ENCODE peak calls at places on chromosome 18, in eight cellular contexts. E is neural progenitor cell, P is MM.1S, Y is K562, K is mammary epithelial cell, B is H9, X is OCI-LY7, J is HCT116. H is an unnamed sample. For H3K79me2, the result is how much of the 10 kb centered on the place peaks cover.

GRCh38 chr18:40365526-40365925 is 1589.5 kb upstream of the PIK3C3 start:
- DNase-seq in X (no peak), B (no peak), E (no peak), K (no peak), P (no peak), Y (no peak), J (no peak), H (no peak)

GRCh38 chr18:986071-986470 is 81.4 kb downstream of the ADCYAP1 start:
- DNase-seq in Y (no peak), P (no peak), K (no peak), X (no peak), J (no peak), B (peak), E (peak), H (no peak)

GRCh38 chr18:36352384-36352783 is 54.9 kb downstream of the FHOD3 start:
- DNase-seq in X (no peak), E (no peak), J (no peak), Y (no peak), K (peak), B (no peak), P (no peak), H (no peak)

GRCh38 chr18:75545189-75545588 is 117.7 kb upstream of the SMIM21 start:
- DNase-seq in B (no peak), E (no peak), K (no peak), P (no peak), J (no peak), X (no peak), Y (no peak), H (no peak)

GRCh38 chr18:65091737-65092329 is 659.0 kb upstream of the CDH7 start:
- DNase-seq in Y (peak), X (peak), K (no peak), P (peak), B (peak), J (no peak), E (peak), H (peak)

GRCh38 chr18:70082430-70082829 is 123.1 kb downstream of the RTTN start:
- DNase-seq in P (no peak), X (no peak), J (no peak), K (no peak), B (no peak), Y (no peak), E (no peak), H (no peak)

GRCh38 chr18:70981400-70982140 is 692.7 kb downstream of the SOCS6 start:
- DNase-seq in B (no peak), P (no peak), Y (no peak), X (no peak), K (no peak), J (no peak), E (no peak), H (no peak)

GRCh38 chr18:61551586-61551985 is 218.4 kb downstream of the CDH20 start:
- DNase-seq in P (peak), J (peak), K (peak), B (peak), X (peak), E (peak), Y (peak), H (peak)

GRCh38 chr18:62925031-62925688 is 209.8 kb downstream of the PHLPP1 start:
- DNase-seq in Y (no peak), X (no peak), P (no peak), E (no peak), J (no peak), B (no peak), K (peak), H (no peak)

GRCh38 chr18:9993846-9994660 is 80.2 kb downstream of the VAPA start:
- DNase-seq in E (no peak), P (no peak), Y (no peak), B (no peak), X (no peak), K (no peak), J (no peak), H (no peak)
- H3K79me2 ChIP-seq in E (under half), P (under half), Y (under half), B (under half), X (under half), K (under half), J (under half), H (under half)

DNA sequence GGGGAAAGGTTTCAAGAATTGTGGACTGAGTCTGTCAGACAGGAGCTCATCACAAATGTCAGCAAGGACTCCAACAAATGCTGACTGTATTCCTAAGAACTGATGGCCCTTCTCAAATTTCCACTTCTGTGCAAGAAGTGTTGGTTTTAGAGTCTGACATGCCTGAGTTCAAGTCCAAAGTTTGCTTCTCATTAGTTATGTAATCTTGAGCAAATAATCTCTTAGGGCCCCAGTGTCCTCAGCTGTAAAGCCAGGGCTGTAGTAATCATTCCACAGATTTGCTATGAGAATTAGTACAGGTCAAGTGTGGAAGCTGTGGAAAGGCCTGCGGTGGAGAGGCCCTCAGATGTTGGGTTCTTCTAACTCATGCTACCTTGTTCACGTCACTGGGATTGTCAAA is 23.9 kb downstream of the MEP1B start:
- DNase-seq in B (no peak), X (no peak), P (no peak), Y (no peak), J (no peak), K (no peak), E (no peak), H (no peak)
- H3K27ac ChIP-seq in B (no peak), X (no peak), P (no peak), Y (no peak), J (no peak), K (no peak), E (no peak), H (no peak)

DNA sequence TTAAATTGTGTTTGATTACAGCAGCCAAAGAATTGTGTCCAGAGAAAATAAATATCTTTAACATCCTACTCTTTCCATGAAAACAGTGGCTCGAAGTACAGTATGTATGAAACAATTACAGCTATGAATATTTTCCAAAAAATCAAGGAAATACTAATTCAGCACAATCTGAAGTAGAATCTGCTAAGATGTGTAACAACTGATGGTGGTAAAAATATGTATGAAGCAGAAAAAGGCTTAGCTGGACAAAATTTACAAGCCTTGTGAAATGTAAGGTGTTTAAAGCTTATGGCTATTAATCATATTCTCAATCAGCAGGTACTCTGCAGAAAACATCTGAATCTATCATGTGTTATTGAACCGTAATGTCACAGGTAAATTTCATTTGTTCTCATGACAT is 16.6 kb downstream of the DYM start:
- DNase-seq in P (no peak), J (no peak), E (no peak), X (no peak), Y (no peak), B (no peak), K (no peak), H (no peak)
- H3K79me2 ChIP-seq in P (half or more), J (under half), E (under half), X (under half), Y (under half), B (under half), K (under half), H (half or more)

DNA sequence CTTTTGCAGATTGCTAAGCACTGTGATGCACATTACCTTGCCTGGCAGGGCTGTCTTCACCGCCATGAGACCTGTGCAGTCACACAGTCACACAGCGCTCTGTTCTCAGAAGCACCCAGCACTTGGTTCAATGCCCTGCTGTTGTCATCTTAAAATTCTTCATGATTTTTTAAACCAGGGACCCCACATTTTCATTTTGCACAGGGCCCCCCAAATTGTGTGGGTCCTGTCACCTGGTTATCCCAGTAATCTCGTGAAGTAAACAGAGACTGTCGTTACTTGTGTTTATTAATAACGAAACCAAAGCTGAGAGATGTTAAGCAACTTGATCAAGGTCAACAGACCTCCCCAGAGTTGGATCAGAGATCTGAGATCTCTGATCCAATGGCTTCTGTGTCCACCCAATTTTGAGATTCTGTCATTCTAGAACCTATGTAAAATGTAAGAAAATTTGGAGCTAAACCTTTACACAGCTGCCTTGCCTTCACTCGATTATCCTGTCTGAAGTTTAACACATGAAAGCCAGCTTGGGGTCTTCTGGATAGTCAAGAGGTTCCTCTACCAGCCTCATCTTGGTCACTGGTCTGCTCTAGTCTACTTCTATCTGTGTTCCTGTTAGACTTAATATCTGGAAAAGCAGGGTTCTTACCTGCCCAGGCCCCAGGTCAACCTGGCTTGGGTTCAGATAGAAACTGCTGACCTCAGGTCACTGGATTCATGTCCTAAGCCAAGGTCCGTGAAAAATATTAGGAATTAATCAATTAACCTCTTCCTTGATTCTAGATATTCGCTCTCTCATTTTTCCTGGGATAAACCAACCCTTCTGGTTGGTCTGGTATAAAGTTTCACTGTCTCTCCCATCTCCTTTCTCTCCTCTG is 13.7 kb upstream of the TTC39C start:
- DNase-seq in J (no peak), E (no peak), P (no peak), Y (no peak), X (no peak), K (no peak), B (no peak), H (no peak)
- H3K27ac ChIP-seq in J (no peak), E (no peak), P (no peak), Y (no peak), X (no peak), K (no peak), B (no peak), H (no peak)

GRCh38 chr18:9599328-9599727 is 15.0 kb downstream of the PPP4R1 start:
- DNase-seq in B (no peak), J (no peak), K (no peak), X (no peak), Y (no peak), P (no peak), E (no peak), H (no peak)
- H3K79me2 ChIP-seq in B (under half), J (half or more), K (half or more), X (half or more), Y (half or more), P (half or more), E (half or more), H (half or more)

GRCh38 chr18:49723648-49724180 is 89.6 kb downstream of the ACAA2 start:
- DNase-seq in X (no peak), P (no peak), E (no peak), Y (no peak), J (peak), B (no peak), K (peak), H (no peak)
- H3K27ac ChIP-seq in X (no peak), P (no peak), E (no peak), Y (no peak), J (peak), B (no peak), K (peak), H (no peak)

GRCh38 chr18:31505161-31505560 is 7.2 kb downstream of the DSG2 start:
- DNase-seq in B (no peak), X (no peak), K (no peak), Y (no peak), P (no peak), E (no peak), J (no peak), H (no peak)
- H3K79me2 ChIP-seq in B (under half), X (under half), K (half or more), Y (half or more), P (under half), E (half or more), J (half or more), H (under half)

GRCh38 chr18:9417081-9417841 is 58.1 kb upstream of the RALBP1 start:
- DNase-seq in J (no peak), X (no peak), B (no peak), K (peak), P (no peak), E (peak), Y (no peak), H (no peak)
- H3K27ac ChIP-seq in J (no peak), X (no peak), B (no peak), K (no peak), P (no peak), E (no peak), Y (no peak), H (no peak)

GRCh38 chr18:2629003-2629402 is 26.5 kb upstream of the SMCHD1 start:
- DNase-seq in B (no peak), X (no peak), E (no peak), P (no peak), J (no peak), K (no peak), Y (no peak), H (no peak)
- H3K79me2 ChIP-seq in B (under half), X (under half), E (under half), P (under half), J (under half), K (under half), Y (under half), H (under half)

GRCh38 chr18:54767094-54767493 is 61.2 kb upstream of the RAB27B start:
- DNase-seq in E (no peak), X (no peak), B (no peak), P (no peak), K (no peak), J (no peak), Y (no peak), H (no peak)
- H3K27ac ChIP-seq in E (no peak), X (no peak), B (no peak), P (no peak), K (no peak), J (no peak), Y (no peak), H (no peak)

H was measured in Karpas-422.